ENCODE peak calls at places on chromosomes 7 and 10, in eight cellular contexts. F is Panc1; I is fibroblast of lung; G is CD8-positive, alpha-beta T cell; S is Karpas-422; W is OCI-LY7; C is heart left ventricle; E is PC-3. N is an unnamed sample.

GRCh38 chr10:24694086-24694485 is 29.6 kb downstream of the ARHGAP21 start:
- DNase-seq in F (no peak), I (peak; percentile 27), G (no peak), S (no peak), W (no peak), C (no peak), E (no peak), N (no peak)

GRCh38 chr7:23470290-23471089 is at the start of gene IGF2BP3:
- DNase-seq in F (peak; percentile 97), I (peak; percentile 95), G (no peak), S (peak; percentile 98), W (peak; percentile 93), C (no peak), E (peak; percentile 92), N (no peak)

GRCh38 chr7:94332571-94332970 is 62.1 kb upstream of the COL1A2 start:
- DNase-seq in F (no peak), I (peak; percentile 27), G (no peak), S (no peak), W (no peak), C (no peak), E (peak; percentile 16), N (no peak)

GRCh38 chr10:110137142-110137545 is 70.3 kb upstream of the MXI1 start:
- DNase-seq in F (peak; percentile 59), I (peak; percentile 60), G (no peak), S (peak; percentile 88), W (peak; percentile 83), C (no peak), E (peak; percentile 72), N (no peak)

GRCh38 chr7:132251327-132251659 is 325.0 kb downstream of the PLXNA4 start:
- DNase-seq in F (no peak), I (peak; percentile 13), G (no peak), S (no peak), W (no peak), C (peak; percentile 78), E (peak; percentile 79), N (peak; percentile 92)

GRCh38 chr7:56447864-56448693 is 331.9 kb upstream of the NUPR2 start:
- DNase-seq in F (no peak), I (no peak), G (no peak), S (no peak), W (no peak), C (peak; percentile 39), E (no peak), N (peak; percentile 59)

GRCh38 chr10:124172241-124172661 is 78.9 kb upstream of the CHST15 start:
- DNase-seq in F (no peak), I (no peak), G (peak; percentile 34), S (no peak), W (no peak), C (no peak), E (no peak), N (no peak)

GRCh38 chr10:52387744-52388143 is 73.7 kb downstream of the DKK1 start:
- DNase-seq in F (no peak), I (peak; percentile 16), G (no peak), S (no peak), W (no peak), C (no peak), E (peak; percentile 99), N (no peak)

GRCh38 chr10:101095550-101096213 is 33.9 kb downstream of the KAZALD1 start:
- DNase-seq in F (peak; percentile 50), I (peak; percentile 38), G (peak; percentile 77), S (peak; percentile 83), W (peak; percentile 72), C (peak; percentile 60), E (peak; percentile 85), N (peak; percentile 65)

GRCh38 chr10:48612241-48612943 is 7.5 kb upstream of the ARHGAP22 start:
- DNase-seq in F (no peak), I (peak; percentile 74), G (no peak), S (no peak), W (no peak), C (no peak), E (peak; percentile 26), N (no peak)

GRCh38 chr10:28977518-28977917 is 300.2 kb downstream of the BAMBI start:
- DNase-seq in F (no peak), I (no peak), G (no peak), S (no peak), W (no peak), C (no peak), E (no peak), N (no peak)

GRCh38 chr10:117161386-117162033 is 23.4 kb upstream of the VAX1 start:
- DNase-seq in F (no peak), I (no peak), G (no peak), S (no peak), W (no peak), C (no peak), E (no peak), N (no peak)

GRCh38 chr7:78609281-78609680 is 810.7 kb downstream of the PHTF2 start:
- DNase-seq in F (no peak), I (no peak), G (no peak), S (no peak), W (no peak), C (no peak), E (no peak), N (no peak)

GRCh38 chr10:125152646-125153368 is 7.6 kb downstream of the CTBP2 start:
- DNase-seq in F (no peak), I (peak; percentile 39), G (no peak), S (no peak), W (no peak), C (peak; percentile 81), E (no peak), N (peak; percentile 85)

GRCh38 chr7:138668197-138668596 is 33.0 kb downstream of the SVOPL start:
- DNase-seq in F (no peak), I (no peak), G (no peak), S (no peak), W (no peak), C (no peak), E (no peak), N (no peak)

GRCh38 chr10:88427024-88427423 is 156.1 kb downstream of the RNLS start:
- DNase-seq in F (no peak), I (no peak), G (no peak), S (no peak), W (no peak), C (no peak), E (no peak), N (no peak)

GRCh38 chr10:96401036-96401435 is 42.2 kb upstream of the OPALIN start:
- DNase-seq in F (no peak), I (no peak), G (no peak), S (no peak), W (no peak), C (no peak), E (no peak), N (no peak)

GRCh38 chr10:78316451-78316931 is 282.8 kb downstream of the RPS24 start:
- DNase-seq in F (no peak), I (peak; percentile 61), G (no peak), S (no peak), W (no peak), C (no peak), E (peak; percentile 98), N (peak; percentile 82)

GRCh38 chr10:100037758-100038315 is 28.1 kb upstream of the DNMBP start:
- DNase-seq in F (no peak), I (no peak), G (no peak), S (no peak), W (no peak), C (no peak), E (peak; percentile 61), N (no peak)
- H3K27ac ChIP-seq in F (peak overlapping the region; percentile 19), I (no peak overlapping the region), G (no peak overlapping the region), S (no peak overlapping the region), W (no peak overlapping the region), C (peak overlapping the region; percentile 54), E (peak overlapping the region; percentile 54), N (peak overlapping the region; percentile 57)

GRCh38 chr7:47572939-47573757 is 8.8 kb downstream of the TNS3 start:
- DNase-seq in F (no peak), I (no peak), G (no peak), S (no peak), W (no peak), C (no peak), E (no peak), N (no peak)

GRCh38 chr7:47570649-47571050 is 11.3 kb downstream of the TNS3 start:
- DNase-seq in F (no peak), I (peak; percentile 88), G (no peak), S (no peak), W (no peak), C (no peak), E (no peak), N (peak; percentile 85)

GRCh38 chr7:47573758-47574472 is 8.0 kb downstream of the TNS3 start:
- DNase-seq in F (no peak), I (peak; percentile 94), G (no peak), S (no peak), W (no peak), C (no peak), E (peak; percentile 77), N (no peak)

GRCh38 chr7:47572101-47572460 is 9.8 kb downstream of the TNS3 start:
- DNase-seq in F (no peak), I (no peak), G (no peak), S (no peak), W (no peak), C (peak; percentile 56), E (no peak), N (no peak)

DNA sequence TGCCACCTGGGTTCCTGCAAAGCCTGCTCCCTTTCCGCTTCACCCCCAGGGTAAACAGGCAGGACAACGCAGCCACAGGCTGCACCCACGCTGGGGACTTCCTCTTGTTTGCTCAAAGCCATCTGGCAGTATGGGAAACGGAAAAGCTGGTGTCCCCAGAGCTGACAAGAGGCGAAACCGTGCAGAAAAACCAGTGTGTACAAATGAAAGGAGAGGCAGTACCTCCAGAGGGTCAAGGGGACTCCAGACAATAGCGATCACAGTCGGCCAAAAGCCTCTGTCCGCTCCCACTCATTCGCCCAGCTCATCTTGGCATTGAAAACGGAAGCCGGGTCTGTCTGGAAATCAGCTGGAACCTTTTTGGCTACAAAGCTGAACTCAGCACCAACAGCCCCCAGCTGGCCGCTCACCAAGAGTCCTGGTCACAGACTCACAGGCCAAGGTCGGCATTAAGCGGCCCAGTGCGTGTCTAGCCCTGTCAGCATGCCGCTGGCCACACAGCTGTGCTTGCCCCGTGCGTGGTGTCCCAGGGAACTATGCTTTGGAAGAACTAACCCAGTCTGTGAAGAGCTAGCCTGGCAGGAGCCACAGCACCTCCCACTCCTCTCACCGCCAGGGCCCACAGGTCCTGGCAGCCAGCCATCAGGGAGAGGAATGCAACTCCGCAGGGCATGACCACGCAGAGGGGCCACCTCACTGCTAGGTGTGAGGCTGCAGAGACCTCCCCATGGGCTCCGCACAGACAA is 10.4 kb downstream of the TNS3 start:
- DNase-seq in F (no peak), I (peak; percentile 97), G (no peak), S (no peak), W (no peak), C (peak; percentile 90), E (peak; percentile 84), N (peak; percentile 95)
- H3K4me3 ChIP-seq in F (no peak overlapping the region), I (no peak overlapping the region), G (no peak overlapping the region), S (no peak overlapping the region), W (no peak overlapping the region), C (peak overlapping the region; percentile 16), E (peak overlapping the region; percentile 40), N (no peak overlapping the region)

GRCh38 chr10:131015271-131015670 is 296.2 kb downstream of the TCERG1L start:
- DNase-seq in F (no peak), I (no peak), G (no peak), S (no peak), W (no peak), C (no peak), E (no peak), N (no peak)
- H3K9me3 ChIP-seq in F (no peaks in the 10 kb centered on the region), I (no peaks in the 10 kb centered on the region), G (no peaks in the 10 kb centered on the region), S (no peaks in the 10 kb centered on the region), W (no peaks in the 10 kb centered on the region), C (no peaks in the 10 kb centered on the region), E (no peaks in the 10 kb centered on the region), N (no peaks in the 10 kb centered on the region)

DNA sequence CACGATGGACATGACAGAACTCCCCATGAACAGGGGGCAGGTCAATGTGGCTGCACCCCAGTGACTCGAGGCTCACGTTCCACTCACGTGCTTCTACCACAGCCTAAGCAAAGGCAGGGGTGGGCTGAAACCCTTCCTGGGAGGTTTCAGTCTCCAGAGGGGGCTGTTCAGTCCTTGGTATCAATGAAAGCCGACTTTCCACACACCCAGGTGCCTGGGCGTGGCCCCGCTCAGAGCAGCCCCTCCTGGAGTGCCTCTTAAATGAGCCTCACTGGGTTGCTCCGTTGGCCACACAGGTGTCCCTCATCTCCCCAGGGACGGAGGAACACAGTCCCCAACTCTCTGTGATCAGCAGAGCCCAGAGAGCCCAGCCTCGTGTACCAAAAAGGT is 90.5 kb upstream of the PDGFA start:
- DNase-seq in F (no peak), I (no peak), G (no peak), S (no peak), W (peak; percentile 18), C (no peak), E (no peak), N (no peak)
- H3K27ac ChIP-seq in F (no peak overlapping the region), I (no peak overlapping the region), G (peak overlapping the region; percentile 71), S (no peak overlapping the region), W (no peak overlapping the region), C (peak overlapping the region; percentile 60), E (no peak overlapping the region), N (peak overlapping the region; percentile 54)